ENCODE peak calls at places on chromosomes 4 and X, in ten cellular contexts. I, G, D, B, V, Y, W, L, C and H are unnamed samples.
A peak's percentile ranks its signal among the peaks of the same experiment; 100 is the strongest.

GRCh38 chrX:109911046-109911445 is 91.9 kb upstream of the TMEM164 start:
- DNase-seq in Y (no peak), G (peak; percentile 35), L (no peak), B (no peak), D (no peak), C (no peak), W (no peak), I (no peak), V (no peak), H (no peak)

GRCh38 chr4:182736207-182736606 is 181.0 kb downstream of the DCTD start:
- DNase-seq in V (no peak), C (no peak), G (no peak), W (no peak), B (no peak), I (no peak), Y (no peak), D (no peak), L (no peak), H (peak; percentile 17)

GRCh38 chr4:78059524-78059889 is 2.4 kb downstream of the FRAS1 start:
- DNase-seq in D (peak; percentile 66), C (peak; percentile 18), V (peak; percentile 24), B (peak; percentile 63), W (peak; percentile 64), I (peak; percentile 88), G (peak; percentile 84), Y (peak; percentile 58), L (peak; percentile 59), H (peak; percentile 78)

GRCh38 chr4:151719045-151719743 is 41.6 kb downstream of the GATB start:
- DNase-seq in D (no peak), Y (no peak), W (no peak), I (no peak), B (peak; percentile 11), G (no peak), V (peak; percentile 45), L (no peak), C (no peak), H (no peak)

GRCh38 chr4:109574443-109574850 is 14.4 kb downstream of the MCUB start:
- DNase-seq in D (no peak), B (peak; percentile 57), W (no peak), V (no peak), Y (peak; percentile 35), I (no peak), L (no peak), G (peak; percentile 11), C (no peak), H (no peak)

GRCh38 chr4:106773106-106773905 is 262.8 kb downstream of the DKK2 start:
- DNase-seq in Y (no peak), L (no peak), C (no peak), B (no peak), I (no peak), V (no peak), G (no peak), W (peak; percentile 29), D (no peak), H (no peak)

GRCh38 chrX:152637649-152638442 is at the start of gene GABRQ:
- DNase-seq in Y (peak; percentile 86), I (peak; percentile 94), W (peak; percentile 36), C (no peak), G (no peak), B (peak; percentile 70), D (peak; percentile 50), V (peak; percentile 13), L (peak; percentile 12), H (peak; percentile 88)

GRCh38 chrX:41559662-41560061 is 112.5 kb downstream of the NYX start:
- DNase-seq in I (no peak), B (peak; percentile 39), W (peak; percentile 92), Y (peak; percentile 29), G (no peak), C (peak; percentile 37), D (no peak), V (no peak), L (no peak), H (no peak)

GRCh38 chr4:37964734-37965457 is 4.7 kb downstream of the PTTG2 start:
- DNase-seq in L (no peak), I (no peak), Y (no peak), C (no peak), W (no peak), B (no peak), D (no peak), G (no peak), V (no peak), H (no peak)

GRCh38 chr4:55808187-55808586 is 11.4 kb upstream of the EXOC1L start:
- DNase-seq in V (no peak), W (no peak), B (no peak), C (no peak), Y (no peak), L (no peak), D (no peak), G (no peak), I (no peak), H (peak; percentile 33)

GRCh38 chrX:129983575-129984131 is 1.2 kb downstream of the BCORL1 start:
- DNase-seq in D (peak; percentile 8), W (no peak), Y (peak; percentile 38), G (no peak), L (peak; percentile 23), I (peak; percentile 63), V (no peak), C (peak; percentile 24), B (no peak), H (peak; percentile 19)

GRCh38 chr4:55458164-55458563 is 62.4 kb downstream of the TMEM165 start:
- DNase-seq in I (no peak), G (peak; percentile 65), V (no peak), D (no peak), Y (no peak), W (peak; percentile 30), C (no peak), L (no peak), B (peak; percentile 13), H (no peak)

GRCh38 chr4:108651068-108651794 is 832 bp downstream of the OSTC start:
- DNase-seq in W (peak; percentile 65), I (no peak), B (peak; percentile 37), C (no peak), D (peak; percentile 19), L (no peak), G (peak; percentile 29), Y (peak; percentile 46), V (no peak), H (no peak)

GRCh38 chr4:169351860-169352259 is 81.1 kb upstream of the SH3RF1 start:
- DNase-seq in L (no peak), I (no peak), B (no peak), G (no peak), V (no peak), D (peak; percentile 66), Y (no peak), W (peak; percentile 96), C (peak; percentile 16), H (peak; percentile 17)

GRCh38 chr4:43330288-43330687 is 437.8 kb downstream of the GRXCR1 start:
- DNase-seq in Y (no peak), L (no peak), B (no peak), I (no peak), W (peak; percentile 76), V (no peak), D (no peak), G (peak; percentile 88), C (no peak), H (no peak)

GRCh38 chr4:66357316-66357715 is 687.0 kb upstream of the EPHA5 start:
- DNase-seq in G (peak; percentile 53), D (no peak), B (no peak), W (peak; percentile 72), L (no peak), C (no peak), V (no peak), I (no peak), Y (no peak), H (no peak)

GRCh38 chr4:118289794-118290193 is 63.0 kb downstream of the PRSS12 start:
- DNase-seq in D (no peak), Y (no peak), C (no peak), I (no peak), W (peak; percentile 75), G (no peak), L (no peak), B (no peak), V (no peak), H (no peak)

GRCh38 chr4:48557478-48557877 is 67.4 kb downstream of the ZAR1 start:
- DNase-seq in C (no peak), G (peak; percentile 13), W (no peak), L (no peak), B (peak; percentile 12), Y (peak; percentile 12), I (peak; percentile 62), D (no peak), V (no peak), H (no peak)
- TF ChIP-seq CTCF in C (no peak), G (peak; percentile 50), W (peak; percentile 22), L (no peak), B (peak; percentile 31), Y (peak; percentile 52), I (peak; percentile 72), D (no peak), V (peak; percentile 10), H (peak; percentile 49)

DNA sequence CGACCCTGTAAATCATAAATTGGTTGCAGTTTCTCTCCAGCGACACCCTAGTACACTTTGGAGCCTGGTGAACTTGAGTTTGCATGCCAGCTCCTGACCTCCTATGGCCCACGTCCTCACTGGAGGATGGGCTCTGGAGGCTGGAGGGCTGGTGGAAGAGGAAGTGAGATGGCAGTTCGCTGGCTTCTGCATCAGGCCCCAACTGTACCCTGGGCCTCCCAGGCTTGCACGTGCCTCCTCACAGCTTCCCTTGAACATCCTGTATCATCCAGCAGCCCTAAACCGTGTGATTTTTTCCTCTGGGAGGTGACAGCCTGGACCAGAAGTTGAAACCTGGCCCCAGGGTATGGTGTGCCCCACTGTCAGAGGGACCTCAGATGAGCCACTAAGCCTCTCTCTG is 78.5 kb downstream of the HTRA3 start:
- DNase-seq in B (no peak), V (no peak), L (no peak), C (no peak), I (peak; percentile 25), W (no peak), Y (no peak), D (no peak), G (no peak), H (no peak)
- H3K4me1 ChIP-seq in B (no peaks in the 10 kb centered on the region), V (peaks cover 30% of the 10 kb centered on the region), L (peaks cover 18% of the 10 kb centered on the region), C (peaks cover 7% of the 10 kb centered on the region), I (no peaks in the 10 kb centered on the region), W (peaks cover 6% of the 10 kb centered on the region), Y (no peaks in the 10 kb centered on the region), D (no peaks in the 10 kb centered on the region), G (no peaks in the 10 kb centered on the region), H (no peaks in the 10 kb centered on the region)

GRCh38 chr4:97453186-97453585 is 690.1 kb downstream of the STPG2 start:
- DNase-seq in B (no peak), W (no peak), D (no peak), V (no peak), C (no peak), I (no peak), L (no peak), Y (no peak), G (no peak), H (no peak)
- H3K9me3 ChIP-seq in B (peaks cover 9% of the 10 kb centered on the region), W (no peaks in the 10 kb centered on the region), D (no peaks in the 10 kb centered on the region), V (peaks cover 11% of the 10 kb centered on the region), C (no peaks in the 10 kb centered on the region), I (peaks cover 12% of the 10 kb centered on the region), L (no peaks in the 10 kb centered on the region), Y (no peaks in the 10 kb centered on the region), G (no peaks in the 10 kb centered on the region), H (no peaks in the 10 kb centered on the region)

DNA sequence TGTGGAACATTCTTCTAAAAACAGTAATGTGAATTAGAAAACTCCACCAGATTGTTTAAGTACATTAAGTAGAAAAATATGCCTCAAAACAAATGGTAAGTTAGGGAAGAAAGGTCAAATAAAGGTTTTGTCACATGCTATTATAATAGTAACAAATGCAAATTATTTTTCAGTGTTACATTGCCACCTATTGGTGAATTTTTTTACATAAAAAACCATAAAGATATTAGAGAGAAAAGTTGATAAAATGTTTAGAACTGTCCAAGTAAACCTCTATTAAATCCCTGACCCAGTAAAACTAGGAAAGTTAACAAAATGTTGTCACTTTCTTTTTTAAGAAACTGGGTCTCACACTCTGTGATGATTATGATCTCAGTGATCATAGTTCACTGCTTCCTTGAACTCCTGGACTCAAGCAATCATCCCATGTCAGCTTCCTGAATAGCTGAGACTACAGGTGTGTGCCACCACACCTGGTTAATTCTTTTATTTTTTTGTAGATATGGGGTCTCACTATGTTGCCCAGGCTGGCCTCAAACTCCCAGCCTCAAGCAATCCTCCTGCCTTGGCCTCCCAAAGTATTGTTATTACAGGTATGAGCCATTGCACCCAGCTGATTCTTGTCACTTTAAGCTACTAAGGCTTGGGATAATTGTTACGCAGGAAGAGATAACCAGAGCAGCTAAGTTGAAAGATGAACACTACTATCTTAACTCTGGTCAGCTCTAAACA is 157.6 kb downstream of the ATRX start:
- DNase-seq in Y (no peak), D (no peak), C (no peak), L (no peak), B (peak; percentile 26), I (no peak), W (no peak), V (no peak), G (peak; percentile 40), H (no peak)
- TF ChIP-seq CTCF in Y (no peak), D (no peak), C (no peak), L (no peak), B (peak; percentile 38), I (peak; percentile 16), W (no peak), V (peak; percentile 21), G (peak; percentile 57), H (no peak)